ENCODE peak calls at places on chromosomes 7 and 10, in seven cellular contexts. One of them, this sample, is unnamed.

GRCh38 chr7:130543611-130544010 is 51.7 kb downstream of the MEST start:
- DNase-seq in H9: no peak
- DNase-seq in nephron progenitor cell: no peak
- DNase-seq in brain microvascular endothelial cell: no peak
- DNase-seq in Calu3: no peak
- DNase-seq in GM23338: no peak
- DNase-seq in endothelial cell of umbilical vein: no peak
- DNase-seq in this sample: no peak

GRCh38 chr7:28556036-28556435 is 143.7 kb downstream of the CREB5 start:
- DNase-seq in brain microvascular endothelial cell: no peak
- DNase-seq in endothelial cell of umbilical vein: no peak
- DNase-seq in GM23338: no peak
- DNase-seq in nephron progenitor cell: no peak
- DNase-seq in H9: no peak
- DNase-seq in Calu3: no peak
- DNase-seq in this sample: no peak

GRCh38 chr7:134927723-134928122 is 58.6 kb upstream of the AGBL3 start:
- DNase-seq in H9: no peak
- DNase-seq in Calu3: no peak
- DNase-seq in nephron progenitor cell: no peak
- DNase-seq in GM23338: no peak
- DNase-seq in brain microvascular endothelial cell: no peak
- DNase-seq in endothelial cell of umbilical vein: no peak
- DNase-seq in this sample: no peak

GRCh38 chr10:84138478-84139125 is 707 bp upstream of the GHITM start:
- DNase-seq in nephron progenitor cell: no peak
- DNase-seq in Calu3: peak; percentile 12
- DNase-seq in H9: no peak
- DNase-seq in brain microvascular endothelial cell: no peak
- DNase-seq in GM23338: peak; percentile 32
- DNase-seq in endothelial cell of umbilical vein: no peak
- DNase-seq in this sample: no peak

GRCh38 chr7:118629898-118630469 is 405.5 kb downstream of the ANKRD7 start:
- DNase-seq in Calu3: no peak
- DNase-seq in GM23338: peak; percentile 38
- DNase-seq in nephron progenitor cell: no peak
- DNase-seq in H9: no peak
- DNase-seq in endothelial cell of umbilical vein: no peak
- DNase-seq in brain microvascular endothelial cell: no peak
- DNase-seq in this sample: no peak

GRCh38 chr10:60781678-60782077 is 3.4 kb downstream of the CDK1 start:
- DNase-seq in endothelial cell of umbilical vein: no peak
- DNase-seq in nephron progenitor cell: no peak
- DNase-seq in brain microvascular endothelial cell: no peak
- DNase-seq in H9: no peak
- DNase-seq in GM23338: no peak
- DNase-seq in Calu3: no peak
- DNase-seq in this sample: no peak

GRCh38 chr7:129780257-129781127 is 169.0 kb downstream of the NRF1 start:
- DNase-seq in brain microvascular endothelial cell: no peak
- DNase-seq in H9: peak; percentile 96
- DNase-seq in GM23338: peak; percentile 90
- DNase-seq in nephron progenitor cell: peak; percentile 78
- DNase-seq in endothelial cell of umbilical vein: no peak
- DNase-seq in Calu3: peak; percentile 93
- DNase-seq in this sample: no peak

GRCh38 chr7:116595063-116595462 is 70.2 kb downstream of the CAV1 start:
- DNase-seq in endothelial cell of umbilical vein: no peak
- DNase-seq in nephron progenitor cell: no peak
- DNase-seq in Calu3: no peak
- DNase-seq in GM23338: no peak
- DNase-seq in H9: no peak
- DNase-seq in brain microvascular endothelial cell: no peak
- DNase-seq in this sample: no peak

GRCh38 chr10:43398939-43399871 is 9.8 kb downstream of the HNRNPF start:
- DNase-seq in H9: no peak
- DNase-seq in brain microvascular endothelial cell: peak; percentile 52
- DNase-seq in Calu3: peak; percentile 34
- DNase-seq in nephron progenitor cell: no peak
- DNase-seq in endothelial cell of umbilical vein: no peak
- DNase-seq in GM23338: no peak
- DNase-seq in this sample: no peak

GRCh38 chr7:134495546-134495945 is 31.8 kb upstream of the AKR1B10 start:
- DNase-seq in endothelial cell of umbilical vein: no peak
- DNase-seq in nephron progenitor cell: no peak
- DNase-seq in brain microvascular endothelial cell: no peak
- DNase-seq in Calu3: no peak
- DNase-seq in H9: no peak
- DNase-seq in GM23338: no peak
- DNase-seq in this sample: no peak

GRCh38 chr7:101736077-101736476 is 81.3 kb upstream of the CUX1 start:
- DNase-seq in nephron progenitor cell: no peak
- DNase-seq in Calu3: no peak
- DNase-seq in brain microvascular endothelial cell: no peak
- DNase-seq in endothelial cell of umbilical vein: no peak
- DNase-seq in H9: no peak
- DNase-seq in GM23338: no peak
- DNase-seq in this sample: no peak

GRCh38 chr10:6065406-6065805 is 3.2 kb upstream of the IL2RA start:
- DNase-seq in endothelial cell of umbilical vein: no peak
- DNase-seq in nephron progenitor cell: no peak
- DNase-seq in GM23338: no peak
- DNase-seq in brain microvascular endothelial cell: no peak
- DNase-seq in Calu3: no peak
- DNase-seq in H9: no peak
- DNase-seq in this sample: no peak

GRCh38 chr7:28298870-28299484 is 113.3 kb upstream of the CREB5 start:
- DNase-seq in Calu3: peak; percentile 74
- DNase-seq in H9: peak; percentile 74
- DNase-seq in brain microvascular endothelial cell: peak; percentile 68
- DNase-seq in GM23338: peak; percentile 89
- DNase-seq in nephron progenitor cell: peak; percentile 48
- DNase-seq in endothelial cell of umbilical vein: peak; percentile 53
- DNase-seq in this sample: no peak

GRCh38 chr10:71075759-71076472 is 136.5 kb upstream of the UNC5B start:
- DNase-seq in H9: peak; percentile 22
- DNase-seq in nephron progenitor cell: peak; percentile 10
- DNase-seq in Calu3: no peak
- DNase-seq in endothelial cell of umbilical vein: no peak
- DNase-seq in GM23338: no peak
- DNase-seq in brain microvascular endothelial cell: no peak
- DNase-seq in this sample: no peak

GRCh38 chr7:14144109-14144508 is 154.6 kb upstream of the ETV1 start:
- DNase-seq in H9: no peak
- DNase-seq in Calu3: no peak
- DNase-seq in endothelial cell of umbilical vein: no peak
- DNase-seq in GM23338: no peak
- DNase-seq in nephron progenitor cell: no peak
- DNase-seq in brain microvascular endothelial cell: no peak
- DNase-seq in this sample: no peak

GRCh38 chr10:51377932-51378206 is 303.6 kb downstream of the PRKG1 start:
- DNase-seq in H9: no peak
- DNase-seq in nephron progenitor cell: no peak
- DNase-seq in brain microvascular endothelial cell: no peak
- DNase-seq in endothelial cell of umbilical vein: no peak
- DNase-seq in GM23338: no peak
- DNase-seq in Calu3: no peak
- DNase-seq in this sample: no peak

GRCh38 chr10:853017-853416 is 78.5 kb downstream of the LARP4B start:
- DNase-seq in H9: no peak
- DNase-seq in Calu3: no peak
- DNase-seq in GM23338: no peak
- DNase-seq in brain microvascular endothelial cell: no peak
- DNase-seq in endothelial cell of umbilical vein: no peak
- DNase-seq in nephron progenitor cell: no peak
- DNase-seq in this sample: no peak

GRCh38 chr10:123316776-123317175 is 162.6 kb downstream of the BUB3 start:
- DNase-seq in nephron progenitor cell: no peak
- DNase-seq in brain microvascular endothelial cell: no peak
- DNase-seq in H9: no peak
- DNase-seq in GM23338: no peak
- DNase-seq in Calu3: no peak
- DNase-seq in endothelial cell of umbilical vein: no peak
- DNase-seq in this sample: no peak

GRCh38 chr10:6494452-6494839 is 85.6 kb downstream of the PRKCQ start:
- DNase-seq in H9: no peak
- DNase-seq in GM23338: no peak
- DNase-seq in endothelial cell of umbilical vein: no peak
- DNase-seq in Calu3: no peak
- DNase-seq in nephron progenitor cell: no peak
- DNase-seq in brain microvascular endothelial cell: no peak
- DNase-seq in this sample: no peak

GRCh38 chr10:6047326-6047611 is 14.9 kb downstream of the IL2RA start:
- DNase-seq in H9: no peak
- DNase-seq in brain microvascular endothelial cell: no peak
- DNase-seq in endothelial cell of umbilical vein: no peak
- DNase-seq in GM23338: no peak
- DNase-seq in Calu3: no peak
- DNase-seq in nephron progenitor cell: no peak
- DNase-seq in this sample: no peak

GRCh38 chr7:126668367-126668752 is 584.4 kb downstream of the GRM8 start:
- DNase-seq in H9: no peak
- DNase-seq in GM23338: no peak
- DNase-seq in endothelial cell of umbilical vein: no peak
- DNase-seq in Calu3: no peak
- DNase-seq in brain microvascular endothelial cell: no peak
- DNase-seq in nephron progenitor cell: no peak
- DNase-seq in this sample: no peak

GRCh38 chr7:158284121-158284520 is 303.5 kb downstream of the PTPRN2 start:
- DNase-seq in H9: peak; percentile 10
- DNase-seq in endothelial cell of umbilical vein: no peak
- DNase-seq in Calu3: no peak
- DNase-seq in GM23338: no peak
- DNase-seq in brain microvascular endothelial cell: no peak
- DNase-seq in nephron progenitor cell: no peak
- DNase-seq in this sample: no peak

GRCh38 chr10:104617831-104618230 is 23.3 kb upstream of the SORCS3 start:
- DNase-seq in endothelial cell of umbilical vein: no peak
- DNase-seq in brain microvascular endothelial cell: no peak
- DNase-seq in H9: no peak
- DNase-seq in Calu3: no peak
- DNase-seq in GM23338: no peak
- DNase-seq in nephron progenitor cell: no peak
- DNase-seq in this sample: no peak

GRCh38 chr10:104622175-104622574 is 18.9 kb upstream of the SORCS3 start:
- DNase-seq in nephron progenitor cell: no peak
- DNase-seq in Calu3: no peak
- DNase-seq in H9: no peak
- DNase-seq in endothelial cell of umbilical vein: no peak
- DNase-seq in brain microvascular endothelial cell: no peak
- DNase-seq in GM23338: peak; percentile 26
- DNase-seq in this sample: no peak

GRCh38 chr10:104622598-104623209 is 18.4 kb upstream of the SORCS3 start:
- DNase-seq in GM23338: peak; percentile 84
- DNase-seq in Calu3: peak; percentile 39
- DNase-seq in brain microvascular endothelial cell: peak; percentile 5
- DNase-seq in endothelial cell of umbilical vein: no peak
- DNase-seq in H9: peak; percentile 76
- DNase-seq in nephron progenitor cell: peak; percentile 45
- DNase-seq in this sample: no peak
- TF ChIP-seq CTCF in GM23338: peak; percentile 90
- TF ChIP-seq CTCF in Calu3: no peak
- TF ChIP-seq CTCF in brain microvascular endothelial cell: peak; percentile 65
- TF ChIP-seq CTCF in endothelial cell of umbilical vein: no peak
- TF ChIP-seq CTCF in H9: peak; percentile 86
- TF ChIP-seq CTCF in nephron progenitor cell: peak; percentile 68
- TF ChIP-seq CTCF in this sample: peak; percentile 47

DNA sequence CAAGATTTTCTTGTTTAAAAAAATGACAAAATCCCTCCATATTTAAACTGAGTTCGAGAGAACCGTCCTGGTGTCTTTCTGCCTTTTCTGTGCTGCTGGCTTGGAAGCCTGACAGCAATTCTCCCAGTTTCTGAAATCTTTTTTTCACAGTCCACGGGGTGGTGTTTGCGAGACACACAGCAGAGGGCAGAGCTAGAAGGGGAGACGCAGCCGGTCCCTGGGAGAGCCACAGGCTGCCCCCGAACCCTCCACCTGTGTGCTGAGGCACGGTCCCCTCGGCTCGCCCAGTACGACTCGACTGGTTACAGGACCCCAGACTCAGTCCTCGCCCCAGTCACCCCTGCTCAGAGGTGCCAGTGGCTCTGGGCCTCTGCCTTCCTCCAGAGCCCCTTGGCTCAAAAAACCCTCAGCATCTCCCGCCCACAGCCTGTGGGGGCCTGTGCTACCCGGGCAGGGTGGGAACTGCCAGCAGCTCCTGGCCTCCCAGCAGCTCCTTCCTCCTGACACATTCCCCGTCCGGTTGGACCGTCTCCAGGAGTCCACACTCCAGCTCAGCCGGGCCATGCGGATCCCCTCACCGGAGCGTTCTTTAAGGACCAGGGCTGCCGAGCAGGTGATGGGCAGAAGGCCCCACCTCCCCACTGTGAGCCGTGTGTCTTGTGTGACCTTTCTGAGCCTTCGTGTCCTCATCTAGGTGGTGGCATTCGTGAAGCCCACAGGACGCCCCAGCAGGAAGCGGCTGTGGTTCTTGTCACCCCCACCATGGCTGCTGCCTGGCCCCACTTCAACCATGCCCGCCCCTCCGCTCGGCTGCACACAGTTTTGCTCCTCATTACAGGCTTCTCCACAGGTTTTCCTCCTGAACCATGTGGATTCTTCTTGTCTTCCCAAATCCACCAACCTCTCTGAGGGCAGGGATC is 52.3 kb upstream of the EN2 start:
- DNase-seq in Calu3: peak; percentile 21
- DNase-seq in nephron progenitor cell: no peak
- DNase-seq in H9: peak; percentile 40
- DNase-seq in endothelial cell of umbilical vein: no peak
- DNase-seq in GM23338: peak; percentile 50
- DNase-seq in brain microvascular endothelial cell: no peak
- DNase-seq in this sample: no peak
- TF ChIP-seq CTCF in Calu3: no peak
- TF ChIP-seq CTCF in nephron progenitor cell: no peak
- TF ChIP-seq CTCF in H9: peak; percentile 46
- TF ChIP-seq CTCF in endothelial cell of umbilical vein: no peak
- TF ChIP-seq CTCF in GM23338: peak; percentile 28
- TF ChIP-seq CTCF in brain microvascular endothelial cell: peak; percentile 15
- TF ChIP-seq CTCF in this sample: no peak

DNA sequence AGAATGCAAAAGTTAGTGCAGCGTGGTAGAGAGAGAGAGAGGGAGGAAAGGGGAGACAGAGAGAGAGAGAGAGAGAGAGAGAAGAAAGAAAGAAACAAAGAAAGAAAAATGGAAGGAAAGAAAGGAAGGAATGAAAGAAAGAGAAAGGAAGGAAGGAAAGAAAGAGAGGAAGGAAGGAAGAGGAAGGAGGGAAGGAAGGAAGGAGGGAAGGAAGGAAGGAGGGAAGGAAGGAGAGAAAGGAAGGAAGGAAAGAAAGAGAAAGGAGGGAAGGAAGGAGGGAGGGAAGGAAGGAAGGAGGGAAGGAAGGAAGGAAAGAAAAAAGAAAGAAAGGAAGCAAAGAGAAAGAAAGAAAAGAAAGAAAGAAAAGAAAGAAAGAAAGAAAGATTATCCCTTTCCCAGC is 209.8 kb upstream of the MYO3A start:
- DNase-seq in H9: no peak
- DNase-seq in nephron progenitor cell: no peak
- DNase-seq in Calu3: no peak
- DNase-seq in GM23338: no peak
- DNase-seq in endothelial cell of umbilical vein: no peak
- DNase-seq in brain microvascular endothelial cell: no peak
- DNase-seq in this sample: no peak
- TF ChIP-seq CTCF in H9: no peak
- TF ChIP-seq CTCF in nephron progenitor cell: no peak
- TF ChIP-seq CTCF in Calu3: no peak
- TF ChIP-seq CTCF in GM23338: no peak
- TF ChIP-seq CTCF in endothelial cell of umbilical vein: no peak
- TF ChIP-seq CTCF in brain microvascular endothelial cell: no peak
- TF ChIP-seq CTCF in this sample: no peak

GRCh38 chr10:14244147-14244546 is 86.6 kb downstream of the FRMD4A start:
- DNase-seq in brain microvascular endothelial cell: no peak
- DNase-seq in nephron progenitor cell: no peak
- DNase-seq in H9: peak; percentile 59
- DNase-seq in GM23338: peak; percentile 73
- DNase-seq in Calu3: peak; percentile 18
- DNase-seq in endothelial cell of umbilical vein: no peak
- DNase-seq in this sample: no peak
- TF ChIP-seq CTCF in brain microvascular endothelial cell: peak; percentile 58
- TF ChIP-seq CTCF in nephron progenitor cell: no peak
- TF ChIP-seq CTCF in H9: peak; percentile 70
- TF ChIP-seq CTCF in GM23338: peak; percentile 63
- TF ChIP-seq CTCF in Calu3: peak; percentile 21
- TF ChIP-seq CTCF in endothelial cell of umbilical vein: peak; percentile 17
- TF ChIP-seq CTCF in this sample: no peak

This sample was measured in AG04449.